ENCODE peak calls at places on chromosomes 7 and 10, in four cellular contexts. One of them, this sample, is unnamed.

GRCh38 chr7:47516386-47516785 is 65.5 kb downstream of the TNS3 start:
- DNase-seq in kidney tubule cell: no peak
- DNase-seq in heart right ventricle: no peak
- DNase-seq in foreskin fibroblast: no peak
- DNase-seq in this sample: no peak

GRCh38 chr7:4665661-4666060 is 16.4 kb upstream of the FOXK1 start:
- DNase-seq in kidney tubule cell: peak
- DNase-seq in foreskin fibroblast: peak
- DNase-seq in heart right ventricle: no peak
- DNase-seq in this sample: no peak

GRCh38 chr10:83952273-83952672 is 187.0 kb upstream of the GHITM start:
- DNase-seq in kidney tubule cell: no peak
- DNase-seq in foreskin fibroblast: no peak
- DNase-seq in heart right ventricle: no peak
- DNase-seq in this sample: no peak

GRCh38 chr10:92901819-92902234 is 53.5 kb downstream of the EXOC6 start:
- DNase-seq in heart right ventricle: no peak
- DNase-seq in foreskin fibroblast: no peak
- DNase-seq in kidney tubule cell: no peak
- DNase-seq in this sample: no peak

GRCh38 chr7:102236592-102237287 is 49.9 kb upstream of the SH2B2 start:
- DNase-seq in heart right ventricle: peak
- DNase-seq in foreskin fibroblast: peak
- DNase-seq in kidney tubule cell: peak
- DNase-seq in this sample: peak

GRCh38 chr10:43002596-43002995 is 74.3 kb upstream of the RET start:
- DNase-seq in kidney tubule cell: no peak
- DNase-seq in heart right ventricle: no peak
- DNase-seq in foreskin fibroblast: no peak
- DNase-seq in this sample: no peak

GRCh38 chr7:3518546-3518945 is 217.5 kb downstream of the SDK1 start:
- DNase-seq in kidney tubule cell: no peak
- DNase-seq in heart right ventricle: no peak
- DNase-seq in foreskin fibroblast: no peak
- DNase-seq in this sample: no peak

GRCh38 chr10:102970497-102970896 is 52.4 kb downstream of the CNNM2 start:
- DNase-seq in foreskin fibroblast: no peak
- DNase-seq in kidney tubule cell: no peak
- DNase-seq in heart right ventricle: no peak
- DNase-seq in this sample: no peak

GRCh38 chr10:113912582-113912981 is 58.1 kb downstream of the NHLRC2 start:
- DNase-seq in foreskin fibroblast: no peak
- DNase-seq in kidney tubule cell: no peak
- DNase-seq in heart right ventricle: no peak
- DNase-seq in this sample: no peak

GRCh38 chr10:89613582-89613981 is 31.5 kb downstream of the PANK1 start:
- DNase-seq in foreskin fibroblast: no peak
- DNase-seq in kidney tubule cell: no peak
- DNase-seq in heart right ventricle: no peak
- DNase-seq in this sample: no peak

GRCh38 chr10:110547139-110547761 is 20.2 kb upstream of the SMC3 start:
- DNase-seq in heart right ventricle: no peak
- DNase-seq in foreskin fibroblast: no peak
- DNase-seq in kidney tubule cell: peak
- DNase-seq in this sample: no peak

GRCh38 chr7:73423519-73424485 is 9.8 kb upstream of the FZD9 start:
- DNase-seq in heart right ventricle: peak
- DNase-seq in kidney tubule cell: no peak
- DNase-seq in foreskin fibroblast: no peak
- DNase-seq in this sample: peak

GRCh38 chr10:104450490-104450889 is 96.9 kb downstream of the CFAP58 start:
- DNase-seq in heart right ventricle: no peak
- DNase-seq in kidney tubule cell: no peak
- DNase-seq in foreskin fibroblast: no peak
- DNase-seq in this sample: no peak

GRCh38 chr7:29453022-29453421 is 110.6 kb upstream of the PRR15 start:
- DNase-seq in foreskin fibroblast: no peak
- DNase-seq in heart right ventricle: no peak
- DNase-seq in kidney tubule cell: no peak
- DNase-seq in this sample: peak

GRCh38 chr10:126387041-126387908 is 1.0 kb downstream of the ADAM12 start:
- DNase-seq in kidney tubule cell: peak
- DNase-seq in foreskin fibroblast: peak
- DNase-seq in heart right ventricle: peak
- DNase-seq in this sample: peak

GRCh38 chr10:27822286-27822685 is 76.7 kb upstream of the MKX start:
- DNase-seq in heart right ventricle: no peak
- DNase-seq in kidney tubule cell: peak
- DNase-seq in foreskin fibroblast: no peak
- DNase-seq in this sample: no peak

GRCh38 chr10:58952747-58953466 is 223.5 kb upstream of the PHYHIPL start:
- DNase-seq in kidney tubule cell: peak
- DNase-seq in heart right ventricle: no peak
- DNase-seq in foreskin fibroblast: no peak
- DNase-seq in this sample: no peak

GRCh38 chr10:113176652-113177155 is 226.7 kb downstream of the TCF7L2 start:
- DNase-seq in heart right ventricle: no peak
- DNase-seq in kidney tubule cell: no peak
- DNase-seq in foreskin fibroblast: no peak
- DNase-seq in this sample: no peak

GRCh38 chr10:75476985-75477384 is 45.6 kb downstream of the LRMDA start:
- DNase-seq in heart right ventricle: no peak
- DNase-seq in kidney tubule cell: no peak
- DNase-seq in foreskin fibroblast: no peak
- DNase-seq in this sample: no peak

This sample was measured in right cardiac atrium.